ENCODE peak calls at places on chromosomes 13 and 19, in five cellular contexts. One of them, this sample, is unnamed.

GRCh38 chr13:46716821-46717220 is 80.1 kb downstream of the ESD start:
- DNase-seq in A172: peak; percentile 4
- DNase-seq in fibroblast of mammary gland: no peak
- DNase-seq in A549: no peak
- DNase-seq in activated CD4-positive, alpha-beta memory T cell treated with anti-CD3 and anti-CD28 coated beads for 36 hours: no peak
- DNase-seq in this sample: no peak

GRCh38 chr13:50991624-50992610 is 82.3 kb downstream of the RNASEH2B start:
- DNase-seq in A172: no peak
- DNase-seq in fibroblast of mammary gland: no peak
- DNase-seq in A549: no peak
- DNase-seq in activated CD4-positive, alpha-beta memory T cell treated with anti-CD3 and anti-CD28 coated beads for 36 hours: peak; percentile 22
- DNase-seq in this sample: no peak

GRCh38 chr13:45409993-45410392 is 8.2 kb downstream of the SLC25A30 start:
- DNase-seq in A172: no peak
- DNase-seq in fibroblast of mammary gland: no peak
- DNase-seq in A549: no peak
- DNase-seq in activated CD4-positive, alpha-beta memory T cell treated with anti-CD3 and anti-CD28 coated beads for 36 hours: no peak
- DNase-seq in this sample: no peak

GRCh38 chr19:4228765-4229178 is 551 bp upstream of the EBI3 start:
- DNase-seq in A172: no peak
- DNase-seq in fibroblast of mammary gland: no peak
- DNase-seq in A549: no peak
- DNase-seq in activated CD4-positive, alpha-beta memory T cell treated with anti-CD3 and anti-CD28 coated beads for 36 hours: no peak
- DNase-seq in this sample: no peak

GRCh38 chr13:75633285-75633684 is 2.8 kb upstream of the LMO7 start:
- DNase-seq in A172: peak; percentile 83
- DNase-seq in fibroblast of mammary gland: peak; percentile 93
- DNase-seq in A549: no peak
- DNase-seq in activated CD4-positive, alpha-beta memory T cell treated with anti-CD3 and anti-CD28 coated beads for 36 hours: no peak
- DNase-seq in this sample: peak; percentile 84

GRCh38 chr19:40411125-40411842 is 1.9 kb downstream of the PRX start:
- DNase-seq in A172: peak; percentile 35
- DNase-seq in fibroblast of mammary gland: no peak
- DNase-seq in A549: no peak
- DNase-seq in activated CD4-positive, alpha-beta memory T cell treated with anti-CD3 and anti-CD28 coated beads for 36 hours: no peak
- DNase-seq in this sample: no peak

GRCh38 chr13:21511841-21512240 is 52.7 kb upstream of the ZDHHC20 start:
- DNase-seq in A172: no peak
- DNase-seq in fibroblast of mammary gland: peak; percentile 33
- DNase-seq in A549: no peak
- DNase-seq in activated CD4-positive, alpha-beta memory T cell treated with anti-CD3 and anti-CD28 coated beads for 36 hours: no peak
- DNase-seq in this sample: peak; percentile 10

GRCh38 chr13:79309690-79310089 is 96.4 kb downstream of the RBM26 start:
- DNase-seq in A172: no peak
- DNase-seq in fibroblast of mammary gland: no peak
- DNase-seq in A549: no peak
- DNase-seq in activated CD4-positive, alpha-beta memory T cell treated with anti-CD3 and anti-CD28 coated beads for 36 hours: no peak
- DNase-seq in this sample: no peak

GRCh38 chr19:15297416-15298224 is 34.7 kb downstream of the BRD4 start:
- DNase-seq in A172: no peak
- DNase-seq in fibroblast of mammary gland: peak; percentile 63
- DNase-seq in A549: peak; percentile 85
- DNase-seq in activated CD4-positive, alpha-beta memory T cell treated with anti-CD3 and anti-CD28 coated beads for 36 hours: peak; percentile 43
- DNase-seq in this sample: peak; percentile 91